ENCODE peak calls at places on chromosome 5, in four cellular contexts. G is NCI-H1105; Q is D721Med; N is CD8-positive, alpha-beta memory T cell. S is an unnamed sample.

GRCh38 chr5:64876203-64876602 is 107.5 kb downstream of the CWC27 start:
- DNase-seq in G (no peak), Q (no peak), N (no peak), S (no peak)

GRCh38 chr5:179607449-179607931 is 16.0 kb downstream of the HNRNPH1 start:
- DNase-seq in G (no peak), Q (no peak), N (no peak), S (no peak)

GRCh38 chr5:3590253-3590966 is 5.2 kb upstream of the IRX1 start:
- DNase-seq in G (peak), Q (no peak), N (no peak), S (no peak)

GRCh38 chr5:151647320-151647861 is 39.3 kb downstream of the SPARC start:
- DNase-seq in G (no peak), Q (no peak), N (no peak), S (no peak)

GRCh38 chr5:180241600-180241999 is 32.6 kb upstream of the RASGEF1C start:
- DNase-seq in G (no peak), Q (no peak), N (no peak), S (no peak)

GRCh38 chr5:175282611-175283225 is 161.3 kb downstream of the DRD1 start:
- DNase-seq in G (no peak), Q (no peak), N (no peak), S (no peak)

GRCh38 chr5:98106116-98107088 is 667.1 kb upstream of the RGMB start:
- DNase-seq in G (no peak), Q (no peak), N (no peak), S (no peak)

GRCh38 chr5:170638454-170639220 is 134.8 kb downstream of the KCNIP1 start:
- DNase-seq in G (peak), Q (peak), N (no peak), S (peak)

GRCh38 chr5:14501353-14502162 is 80.0 kb upstream of the OTULINL start:
- DNase-seq in G (no peak), Q (no peak), N (no peak), S (no peak)

GRCh38 chr5:173535976-173536639 is 80.3 kb downstream of the BOD1 start:
- DNase-seq in G (no peak), Q (no peak), N (no peak), S (no peak)

GRCh38 chr5:180640765-180641565 is 8.4 kb downstream of the FLT4 start:
- DNase-seq in G (no peak), Q (no peak), N (no peak), S (no peak)

GRCh38 chr5:72166070-72166979 is 59.0 kb downstream of the MAP1B start:
- DNase-seq in G (peak), Q (no peak), N (no peak), S (no peak)

GRCh38 chr5:180333661-180334060 is 19.5 kb downstream of the GFPT2 start:
- DNase-seq in G (no peak), Q (no peak), N (no peak), S (no peak)

GRCh38 chr5:7397935-7398334 is 2.0 kb downstream of the ADCY2 start:
- DNase-seq in G (peak), Q (no peak), N (no peak), S (no peak)

GRCh38 chr5:150556106-150556505 is 48.2 kb downstream of the NDST1 start:
- DNase-seq in G (no peak), Q (no peak), N (no peak), S (no peak)

GRCh38 chr5:68424799-68425537 is 209.4 kb downstream of the PIK3R1 start:
- DNase-seq in G (no peak), Q (no peak), N (peak), S (peak)

GRCh38 chr5:160921714-160922285 is 69.8 kb upstream of the ATP10B start:
- DNase-seq in G (no peak), Q (no peak), N (no peak), S (no peak)

GRCh38 chr5:135537271-135537670 is 1.5 kb upstream of the NEUROG1 start:
- DNase-seq in G (no peak), Q (no peak), N (no peak), S (no peak)

GRCh38 chr5:94853122-94853521 is 234.7 kb downstream of the SLF1 start:
- DNase-seq in G (no peak), Q (no peak), N (no peak), S (no peak)

GRCh38 chr5:167763772-167764171 is 527.7 kb upstream of the WWC1 start:
- DNase-seq in G (no peak), Q (no peak), N (no peak), S (no peak)

GRCh38 chr5:9545959-9546851 is at the start of gene SEMA5A:
- DNase-seq in G (no peak), Q (no peak), N (no peak), S (peak)

GRCh38 chr5:148482697-148483462 is 99.1 kb downstream of the FBXO38 start:
- DNase-seq in G (no peak), Q (no peak), N (peak), S (peak)

GRCh38 chr5:132658383-132659302 is 670 bp downstream of the IL13 start:
- DNase-seq in G (no peak), Q (no peak), N (no peak), S (no peak)

GRCh38 chr5:77999013-77999798 is 223.1 kb upstream of the TBCA start:
- DNase-seq in G (no peak), Q (no peak), N (no peak), S (no peak)

GRCh38 chr5:138692370-138692769 is 60.9 kb upstream of the CTNNA1 start:
- DNase-seq in G (no peak), Q (no peak), N (no peak), S (no peak)

GRCh38 chr5:117801583-117801982 is 1186.8 kb downstream of the DTWD2 start:
- DNase-seq in G (no peak), Q (no peak), N (no peak), S (no peak)

GRCh38 chr5:65190328-65191053 is 291.2 kb downstream of the ADAMTS6 start:
- DNase-seq in G (no peak), Q (no peak), N (no peak), S (no peak)

GRCh38 chr5:161847447-161847846 is 473 bp upstream of the GABRA1 start:
- DNase-seq in G (no peak), Q (no peak), N (no peak), S (no peak)

GRCh38 chr5:15940905-15941304 is 238.7 kb downstream of the MARCHF11 start:
- DNase-seq in G (no peak), Q (no peak), N (no peak), S (no peak)

GRCh38 chr5:170552486-170553122 is 48.8 kb downstream of the KCNIP1 start:
- DNase-seq in G (no peak), Q (no peak), N (no peak), S (no peak)

S was measured in naive thymus-derived CD4-positive, alpha-beta T cell.